ENCODE peak calls at places on chromosome 17, in ten cellular contexts. E, K, T, C, X, G, W, Q, H and M are unnamed samples.

GRCh38 chr17:6551909-6552768 is 4.2 kb downstream of the PITPNM3 start:
- DNase-seq in E (no peak), K (peak), T (no peak), C (peak), X (no peak), G (no peak), W (no peak), Q (peak), H (no peak), M (no peak)

GRCh38 chr17:46878055-46878454 is 26.7 kb downstream of the WNT9B start:
- DNase-seq in E (peak), K (no peak), T (no peak), C (no peak), X (no peak), G (peak), W (no peak), Q (no peak), H (peak), M (peak)

GRCh38 chr17:80637286-80637703 is 92.7 kb downstream of the RPTOR start:
- DNase-seq in E (no peak), K (no peak), T (no peak), C (no peak), X (no peak), G (no peak), W (no peak), Q (peak), H (no peak), M (no peak)

GRCh38 chr17:66941773-66942452 is 22.6 kb upstream of the CACNG4 start:
- DNase-seq in E (no peak), K (no peak), T (no peak), C (no peak), X (no peak), G (no peak), W (no peak), Q (no peak), H (no peak), M (no peak)

GRCh38 chr17:2697611-2698162 is 13.9 kb downstream of the CLUH start:
- DNase-seq in E (no peak), K (no peak), T (no peak), C (no peak), X (no peak), G (peak), W (peak), Q (no peak), H (no peak), M (no peak)

GRCh38 chr17:64534187-64534586 is 27.4 kb downstream of the CEP95 start:
- DNase-seq in E (no peak), K (no peak), T (no peak), C (no peak), X (no peak), G (no peak), W (peak), Q (peak), H (no peak), M (peak)

GRCh38 chr17:80063815-80064585 is 27.6 kb downstream of the CCDC40 start:
- DNase-seq in E (peak), K (peak), T (no peak), C (no peak), X (peak), G (no peak), W (no peak), Q (peak), H (no peak), M (peak)

GRCh38 chr17:64097196-64097936 is 32.6 kb downstream of the ERN1 start:
- DNase-seq in E (no peak), K (peak), T (no peak), C (no peak), X (peak), G (no peak), W (no peak), Q (peak), H (no peak), M (no peak)

GRCh38 chr17:81429813-81430510 is 34.7 kb downstream of the BAHCC1 start:
- DNase-seq in E (no peak), K (peak), T (peak), C (no peak), X (no peak), G (no peak), W (no peak), Q (peak), H (peak), M (peak)

GRCh38 chr17:29585080-29585751 is 4.2 kb downstream of the GIT1 start:
- DNase-seq in E (no peak), K (peak), T (no peak), C (no peak), X (no peak), G (no peak), W (peak), Q (no peak), H (no peak), M (no peak)

GRCh38 chr17:14304876-14305636 is 4.2 kb downstream of the HS3ST3B1 start:
- DNase-seq in E (no peak), K (no peak), T (no peak), C (no peak), X (no peak), G (no peak), W (no peak), Q (no peak), H (no peak), M (no peak)

GRCh38 chr17:4854181-4854681 is 21.1 kb downstream of the MINK1 start:
- DNase-seq in E (no peak), K (no peak), T (no peak), C (no peak), X (peak), G (no peak), W (no peak), Q (peak), H (no peak), M (no peak)

GRCh38 chr17:60372790-60373483 is 19.0 kb downstream of the USP32 start:
- DNase-seq in E (no peak), K (peak), T (no peak), C (no peak), X (peak), G (no peak), W (no peak), Q (peak), H (no peak), M (peak)

GRCh38 chr17:3626831-3627565 is 9.1 kb downstream of the SHPK start:
- DNase-seq in E (no peak), K (no peak), T (no peak), C (no peak), X (no peak), G (no peak), W (no peak), Q (no peak), H (no peak), M (no peak)

GRCh38 chr17:59619313-59620063 is at the start of gene CLTC:
- DNase-seq in E (peak), K (peak), T (peak), C (peak), X (peak), G (peak), W (peak), Q (peak), H (peak), M (peak)

GRCh38 chr17:82030470-82031302 is 792 bp upstream of the RAC3 start:
- DNase-seq in E (peak), K (peak), T (peak), C (peak), X (peak), G (peak), W (peak), Q (peak), H (peak), M (peak)

GRCh38 chr17:27466748-27467375 is 10.6 kb downstream of the KSR1 start:
- DNase-seq in E (no peak), K (no peak), T (no peak), C (no peak), X (no peak), G (no peak), W (peak), Q (no peak), H (no peak), M (peak)

GRCh38 chr17:4796550-4796915 is 569 bp downstream of the PSMB6 start:
- DNase-seq in E (no peak), K (peak), T (peak), C (no peak), X (peak), G (no peak), W (peak), Q (peak), H (no peak), M (peak)

GRCh38 chr17:71033336-71033735 is 864.0 kb downstream of the KCNJ2 start:
- DNase-seq in E (no peak), K (no peak), T (no peak), C (no peak), X (no peak), G (no peak), W (no peak), Q (no peak), H (no peak), M (no peak)

GRCh38 chr17:3961564-3962047 is 2.6 kb downstream of the ATP2A3 start:
- DNase-seq in E (no peak), K (no peak), T (no peak), C (no peak), X (no peak), G (no peak), W (no peak), Q (no peak), H (no peak), M (peak)

GRCh38 chr17:60305141-60305540 is 86.8 kb downstream of the USP32 start:
- DNase-seq in E (no peak), K (peak), T (no peak), C (no peak), X (no peak), G (no peak), W (no peak), Q (no peak), H (no peak), M (peak)

GRCh38 chr17:16507918-16508533 is 16.0 kb upstream of the LRRC75A start:
- DNase-seq in E (no peak), K (no peak), T (no peak), C (no peak), X (peak), G (no peak), W (no peak), Q (peak), H (no peak), M (no peak)

GRCh38 chr17:40953876-40954275 is 12.9 kb downstream of the KRT39 start:
- DNase-seq in E (no peak), K (peak), T (no peak), C (no peak), X (peak), G (no peak), W (no peak), Q (peak), H (no peak), M (no peak)

GRCh38 chr17:82200743-82201497 is 11.7 kb downstream of the CCDC57 start:
- DNase-seq in E (no peak), K (no peak), T (no peak), C (no peak), X (no peak), G (no peak), W (no peak), Q (no peak), H (no peak), M (no peak)

GRCh38 chr17:74430706-74431567 is 951 bp upstream of the GPRC5C start:
- DNase-seq in E (peak), K (peak), T (no peak), C (peak), X (peak), G (peak), W (peak), Q (peak), H (peak), M (peak)

GRCh38 chr17:30720013-30720471 is 104.5 kb downstream of the CRLF3 start:
- DNase-seq in E (peak), K (no peak), T (no peak), C (peak), X (no peak), G (peak), W (no peak), Q (no peak), H (peak), M (no peak)

GRCh38 chr17:36183001-36183810 is 6.8 kb upstream of the TBC1D3B start:
- DNase-seq in E (no peak), K (peak), T (peak), C (peak), X (peak), G (peak), W (peak), Q (peak), H (peak), M (peak)

GRCh38 chr17:29084476-29085148 is 41.7 kb downstream of the PIPOX start:
- DNase-seq in E (no peak), K (no peak), T (no peak), C (no peak), X (peak), G (no peak), W (no peak), Q (no peak), H (no peak), M (no peak)

GRCh38 chr17:27407916-27408846 is 48.1 kb upstream of the KSR1 start:
- DNase-seq in E (no peak), K (peak), T (no peak), C (no peak), X (peak), G (no peak), W (no peak), Q (peak), H (no peak), M (no peak)

GRCh38 chr17:1583569-1583968 is 21.0 kb upstream of the PITPNA start:
- DNase-seq in E (no peak), K (no peak), T (no peak), C (no peak), X (no peak), G (no peak), W (no peak), Q (no peak), H (no peak), M (no peak)

GRCh38 chr17:76462556-76463290 is 4.7 kb upstream of the AANAT start:
- DNase-seq in E (no peak), K (no peak), T (no peak), C (no peak), X (no peak), G (no peak), W (no peak), Q (no peak), H (no peak), M (peak)

GRCh38 chr17:20063665-20064648 is 54.8 kb downstream of the SPECC1 start:
- DNase-seq in E (peak), K (peak), T (no peak), C (peak), X (peak), G (no peak), W (no peak), Q (peak), H (peak), M (peak)

GRCh38 chr17:17844500-17844899 is 7.7 kb upstream of the SREBF1 start:
- DNase-seq in E (no peak), K (no peak), T (no peak), C (no peak), X (no peak), G (no peak), W (no peak), Q (no peak), H (no peak), M (no peak)
- TF ChIP-seq CTCF in E (no peak), K (no peak), T (no peak), C (no peak), X (no peak), G (no peak), W (no peak), Q (no peak), H (no peak), M (no peak)

GRCh38 chr17:58541249-58541648 is 26.8 kb upstream of the MTMR4 start:
- DNase-seq in E (no peak), K (no peak), T (no peak), C (no peak), X (no peak), G (no peak), W (no peak), Q (peak), H (no peak), M (peak)
- TF ChIP-seq CTCF in E (peak), K (peak), T (peak), C (no peak), X (peak), G (no peak), W (no peak), Q (peak), H (peak), M (peak)

GRCh38 chr17:48835971-48836370 is 5.1 kb downstream of the CALCOCO2 start:
- DNase-seq in E (no peak), K (no peak), T (no peak), C (no peak), X (no peak), G (no peak), W (no peak), Q (peak), H (no peak), M (no peak)

GRCh38 chr17:48832491-48832890 is 1.7 kb downstream of the CALCOCO2 start:
- DNase-seq in E (no peak), K (no peak), T (no peak), C (no peak), X (no peak), G (no peak), W (no peak), Q (no peak), H (peak), M (peak)

GRCh38 chr17:48831549-48831883 is 681 bp downstream of the CALCOCO2 start:
- DNase-seq in E (no peak), K (no peak), T (no peak), C (no peak), X (no peak), G (no peak), W (no peak), Q (no peak), H (no peak), M (no peak)

GRCh38 chr17:48834973-48835372 is 4.1 kb downstream of the CALCOCO2 start:
- DNase-seq in E (no peak), K (no peak), T (no peak), C (no peak), X (no peak), G (no peak), W (no peak), Q (no peak), H (no peak), M (no peak)

GRCh38 chr17:48830840-48831548 is at the start of gene CALCOCO2:
- DNase-seq in E (peak), K (peak), T (peak), C (peak), X (peak), G (peak), W (peak), Q (peak), H (peak), M (peak)
- TF ChIP-seq CTCF in E (peak), K (no peak), T (peak), C (peak), X (no peak), G (no peak), W (no peak), Q (no peak), H (no peak), M (no peak)

GRCh38 chr17:44118427-44119050 is 4.9 kb downstream of the HDAC5 start:
- DNase-seq in E (no peak), K (no peak), T (no peak), C (no peak), X (no peak), G (no peak), W (no peak), Q (no peak), H (no peak), M (no peak)
- TF ChIP-seq CTCF in E (no peak), K (no peak), T (no peak), C (no peak), X (peak), G (no peak), W (no peak), Q (no peak), H (no peak), M (no peak)

GRCh38 chr17:78146881-78147280 is 696 bp downstream of the C17orf99 start:
- DNase-seq in E (no peak), K (no peak), T (no peak), C (no peak), X (no peak), G (no peak), W (no peak), Q (no peak), H (no peak), M (no peak)

GRCh38 chr17:78147315-78147998 is 1.3 kb downstream of the C17orf99 start:
- DNase-seq in E (no peak), K (no peak), T (no peak), C (peak), X (no peak), G (no peak), W (no peak), Q (peak), H (no peak), M (no peak)

GRCh38 chr17:78151514-78152008 is 5.4 kb downstream of the C17orf99 start:
- DNase-seq in E (no peak), K (no peak), T (no peak), C (peak), X (no peak), G (no peak), W (no peak), Q (peak), H (no peak), M (no peak)

GRCh38 chr17:78146471-78146869 is 285 bp downstream of the C17orf99 start:
- DNase-seq in E (no peak), K (no peak), T (no peak), C (no peak), X (no peak), G (no peak), W (no peak), Q (no peak), H (no peak), M (no peak)

DNA sequence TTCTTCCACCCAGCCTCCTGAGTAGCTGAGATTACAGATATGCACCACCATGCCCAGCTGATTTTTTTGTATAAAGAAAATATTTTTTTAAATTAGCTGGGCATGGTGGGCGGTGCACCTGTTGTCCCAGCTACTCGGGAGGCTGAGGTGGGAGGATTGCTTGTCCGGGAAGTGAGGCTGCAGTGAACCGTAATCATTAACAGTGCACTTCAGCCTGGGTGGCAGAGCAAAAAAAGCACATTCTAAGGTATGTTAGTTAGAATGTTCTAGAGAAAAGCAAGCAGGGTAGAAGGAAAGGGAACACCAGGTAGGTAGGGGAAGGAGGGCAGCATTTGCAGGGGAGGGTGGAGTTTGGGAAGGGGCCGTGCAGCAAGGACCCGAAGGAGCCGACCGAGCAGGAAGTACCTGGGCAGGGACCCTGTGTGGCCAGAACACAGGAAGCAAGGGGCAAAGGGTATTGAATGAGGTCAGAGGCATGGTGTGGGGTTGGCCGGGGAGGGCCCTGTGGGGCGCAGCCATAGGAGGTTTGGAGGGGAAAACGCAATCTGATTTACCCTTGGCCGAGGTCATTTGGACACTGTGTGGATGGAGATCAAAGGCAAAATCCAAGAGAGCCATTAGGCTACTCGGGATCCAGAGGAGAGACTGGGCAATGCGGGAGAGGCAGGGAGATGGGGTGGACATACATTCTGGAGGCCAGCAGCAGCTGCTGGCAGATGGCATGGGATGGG is 2.3 kb downstream of the C17orf99 start:
- DNase-seq in E (no peak), K (no peak), T (no peak), C (no peak), X (no peak), G (no peak), W (no peak), Q (no peak), H (no peak), M (no peak)
- TF ChIP-seq CTCF in E (no peak), K (no peak), T (no peak), C (no peak), X (no peak), G (no peak), W (no peak), Q (no peak), H (no peak), M (no peak)

GRCh38 chr17:55750750-55751641 is at the start of gene PCTP:
- DNase-seq in E (peak), K (peak), T (peak), C (peak), X (peak), G (peak), W (peak), Q (peak), H (peak), M (peak)
- TF ChIP-seq CTCF in E (peak), K (peak), T (peak), C (peak), X (peak), G (peak), W (peak), Q (peak), H (peak), M (no peak)

GRCh38 chr17:32112416-32112815 is 29.9 kb upstream of the RHOT1 start:
- DNase-seq in E (no peak), K (no peak), T (no peak), C (no peak), X (no peak), G (no peak), W (no peak), Q (no peak), H (no peak), M (peak)
- TF ChIP-seq CTCF in E (no peak), K (no peak), T (no peak), C (no peak), X (no peak), G (no peak), W (no peak), Q (no peak), H (no peak), M (peak)

DNA sequence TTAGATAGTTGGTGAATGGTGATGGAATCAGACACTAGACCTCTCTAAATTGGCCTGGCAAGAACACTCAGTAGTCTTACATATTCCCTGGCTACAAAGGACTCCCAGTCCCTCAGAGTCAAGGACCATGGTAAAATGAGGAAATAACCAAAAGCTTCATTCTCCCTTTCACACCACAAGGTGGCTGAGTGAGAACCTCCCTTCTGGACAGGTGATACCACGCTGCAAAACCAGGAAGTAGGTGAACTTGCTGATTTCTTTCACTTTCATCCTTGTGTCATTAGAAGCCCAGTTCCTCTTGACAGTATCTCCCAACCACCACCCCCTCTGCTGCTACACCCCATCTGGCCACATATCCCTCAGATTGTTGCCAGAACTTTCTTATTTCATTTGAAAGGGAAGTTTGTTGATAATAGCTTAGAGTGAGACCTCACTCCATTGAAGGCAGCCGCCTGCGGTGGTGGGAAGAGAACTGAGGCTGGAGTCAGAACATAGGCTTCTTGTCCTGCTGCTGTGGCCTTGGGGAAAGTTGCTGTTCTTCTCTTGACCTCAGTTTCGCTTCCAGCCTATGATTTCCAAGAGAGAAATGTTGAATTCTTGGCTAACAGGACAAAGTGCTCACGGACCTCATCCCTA is 290.6 kb upstream of the CCL2 start:
- DNase-seq in E (no peak), K (no peak), T (no peak), C (no peak), X (no peak), G (no peak), W (no peak), Q (no peak), H (no peak), M (peak)
- TF ChIP-seq CTCF in E (no peak), K (no peak), T (no peak), C (peak), X (no peak), G (no peak), W (no peak), Q (no peak), H (no peak), M (no peak)